ENCODE peak calls at places on chromosomes 1 and 21, in four cellular contexts. H is K562, P is HepG2, A is GM12878. I is an unnamed sample.

GRCh38 chr1:54248966-54249365 is 49.0 kb downstream of the MRPL37 start:
- DNase-seq in A (no peak), H (no peak), P (no peak), I (no peak)

GRCh38 chr1:201214886-201215285 is 24.3 kb downstream of the IGFN1 start:
- DNase-seq in A (no peak), H (no peak), P (no peak), I (no peak)

GRCh38 chr1:99969260-99969728 is 502 bp upstream of the SLC35A3 start:
- DNase-seq in H (peak; percentile 27), A (no peak), P (no peak), I (no peak)

GRCh38 chr1:207981976-207982375 is 71.1 kb upstream of the CD34 start:
- DNase-seq in H (peak; percentile 73), P (peak; percentile 13), A (no peak), I (peak; percentile 40)

GRCh38 chr1:101219919-101220695 is 16.7 kb upstream of the S1PR1 start:
- DNase-seq in H (no peak), A (no peak), P (no peak), I (no peak)

GRCh38 chr1:88741413-88741812 is 57.3 kb downstream of the PKN2 start:
- DNase-seq in P (no peak), H (no peak), A (no peak), I (no peak)

GRCh38 chr1:85427358-85427757 is 37.6 kb downstream of the DDAH1 start:
- DNase-seq in A (no peak), H (no peak), P (no peak), I (peak; percentile 27)

GRCh38 chr1:168696125-168696524 is 32.9 kb downstream of the DPT start:
- DNase-seq in H (no peak), A (no peak), P (no peak), I (no peak)

GRCh38 chr1:235275836-235276235 is 52.1 kb downstream of the ARID4B start:
- DNase-seq in H (no peak), A (no peak), P (no peak), I (no peak)

GRCh38 chr1:235108876-235109275 is 19.8 kb downstream of the TOMM20 start:
- DNase-seq in P (no peak), A (no peak), H (no peak), I (no peak)

GRCh38 chr1:174433451-174433850 is 14.3 kb upstream of the GPR52 start:
- DNase-seq in H (no peak), P (no peak), A (no peak), I (no peak)

GRCh38 chr1:203525685-203526084 is 31.7 kb downstream of the OPTC start:
- DNase-seq in P (no peak), H (no peak), A (no peak), I (no peak)

GRCh38 chr1:164641353-164641730 is 82.4 kb downstream of the PBX1 start:
- DNase-seq in H (no peak), P (no peak), A (no peak), I (no peak)

GRCh38 chr1:51365774-51366173 is 35.4 kb upstream of the TTC39A start:
- DNase-seq in A (no peak), P (no peak), H (no peak), I (no peak)

GRCh38 chr1:51348147-51348527 is 17.8 kb upstream of the TTC39A start:
- DNase-seq in H (no peak), A (no peak), P (no peak), I (no peak)

GRCh38 chr1:206717237-206717989 is 32.7 kb downstream of the MAPKAPK2 start:
- DNase-seq in H (peak; percentile 72), P (no peak), A (peak; percentile 88), I (no peak)

GRCh38 chr1:145962157-145963102 is 1.9 kb downstream of the ANKRD34A start:
- DNase-seq in A (no peak), H (peak; percentile 78), P (no peak), I (no peak)

GRCh38 chr1:15014521-15014920 is 139.0 kb upstream of the TMEM51 start:
- DNase-seq in H (no peak), P (no peak), A (no peak), I (no peak)

GRCh38 chr1:117573386-117574040 is 32.3 kb upstream of the TENT5C start:
- DNase-seq in P (no peak), H (no peak), A (no peak), I (no peak)

GRCh38 chr1:85048296-85049064 is at the start of gene MCOLN3:
- DNase-seq in H (peak; percentile 16), P (no peak), A (no peak), I (peak; percentile 17)

GRCh38 chr21:35227774-35228173 is 178.7 kb upstream of the RUNX1 start:
- DNase-seq in A (no peak), H (no peak), P (no peak), I (no peak)

GRCh38 chr1:91440845-91441244 is 36.2 kb upstream of the HFM1 start:
- DNase-seq in P (peak; percentile 3), H (no peak), A (no peak), I (no peak)

GRCh38 chr1:180173952-180174351 is 19.3 kb downstream of the QSOX1 start:
- DNase-seq in A (no peak), P (no peak), H (no peak), I (no peak)

GRCh38 chr1:97980530-97980929 is 59.7 kb upstream of the DPYD start:
- DNase-seq in H (no peak), A (no peak), P (no peak), I (no peak)

GRCh38 chr1:26700711-26701110 is 4.9 kb downstream of the ARID1A start:
- DNase-seq in A (no peak), P (no peak), H (no peak), I (no peak)

GRCh38 chr1:119115301-119115700 is 25.2 kb downstream of the WARS2 start:
- DNase-seq in A (no peak), P (no peak), H (no peak), I (no peak)
- TF ChIP-seq POLR2AphosphoS2 in A (no peak), P (no peak), H (no peak), I (no peak)

DNA sequence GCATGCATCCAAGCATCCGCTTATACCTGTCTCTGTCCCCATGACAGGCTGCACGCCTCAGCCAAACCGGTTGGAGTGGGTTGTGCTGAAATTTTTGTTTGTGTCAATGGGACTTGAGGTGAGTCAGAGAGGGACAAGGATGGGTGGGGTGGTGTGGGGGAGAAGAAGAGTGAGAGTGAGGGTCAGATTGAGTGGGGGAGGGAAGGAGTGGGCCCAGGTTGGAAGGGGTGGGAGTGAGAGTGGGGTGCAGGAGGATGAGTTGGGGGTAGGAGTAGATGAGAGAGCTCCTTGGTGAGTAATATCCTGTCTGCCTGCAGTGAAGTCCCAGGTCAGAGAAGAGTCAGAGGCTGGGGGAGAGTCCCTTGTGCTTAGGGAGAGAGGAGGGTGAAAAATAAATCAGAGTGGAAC is 3.3 kb upstream of the NECTIN4 start:
- DNase-seq in P (no peak), A (no peak), H (no peak), I (no peak)
- TF ChIP-seq POLR2AphosphoS2 in P (no peak), A (no peak), H (no peak), I (no peak)

GRCh38 chr1:20574686-20575543 is 14.0 kb upstream of the CDA start:
- DNase-seq in H (peak; percentile 91), P (peak; percentile 75), A (no peak), I (peak; percentile 82)

GRCh38 chr1:20575544-20576056 is 13.3 kb upstream of the CDA start:
- DNase-seq in H (no peak), A (no peak), P (no peak), I (no peak)

GRCh38 chr1:20578721-20579380 is 10.0 kb upstream of the CDA start:
- DNase-seq in P (no peak), A (no peak), H (no peak), I (no peak)

GRCh38 chr1:20573987-20574386 is 14.9 kb upstream of the CDA start:
- DNase-seq in P (no peak), H (no peak), A (no peak), I (no peak)

DNA sequence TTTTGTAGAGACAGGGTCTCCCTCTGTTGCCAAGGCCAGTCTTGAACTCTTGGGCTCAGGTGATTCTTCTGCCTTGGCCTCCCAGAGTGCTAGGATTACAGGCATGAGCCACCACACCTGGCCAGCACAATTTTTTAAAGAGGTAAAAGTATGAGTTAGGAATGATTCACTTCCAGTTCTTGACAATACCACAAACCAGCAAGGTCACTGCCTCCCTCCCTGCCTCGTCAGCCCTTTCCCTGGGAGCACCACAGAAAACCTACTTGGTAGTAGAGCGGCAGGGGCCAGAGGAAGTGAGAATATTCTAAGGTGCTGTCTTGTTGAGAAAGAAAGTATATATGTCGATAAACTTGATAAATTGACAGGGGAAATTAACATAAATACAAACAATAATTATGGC is 10.8 kb upstream of the CDA start:
- DNase-seq in A (no peak), P (no peak), H (no peak), I (no peak)
- TF ChIP-seq POLR2AphosphoS2 in A (no peak), P (no peak), H (no peak), I (no peak)

DNA sequence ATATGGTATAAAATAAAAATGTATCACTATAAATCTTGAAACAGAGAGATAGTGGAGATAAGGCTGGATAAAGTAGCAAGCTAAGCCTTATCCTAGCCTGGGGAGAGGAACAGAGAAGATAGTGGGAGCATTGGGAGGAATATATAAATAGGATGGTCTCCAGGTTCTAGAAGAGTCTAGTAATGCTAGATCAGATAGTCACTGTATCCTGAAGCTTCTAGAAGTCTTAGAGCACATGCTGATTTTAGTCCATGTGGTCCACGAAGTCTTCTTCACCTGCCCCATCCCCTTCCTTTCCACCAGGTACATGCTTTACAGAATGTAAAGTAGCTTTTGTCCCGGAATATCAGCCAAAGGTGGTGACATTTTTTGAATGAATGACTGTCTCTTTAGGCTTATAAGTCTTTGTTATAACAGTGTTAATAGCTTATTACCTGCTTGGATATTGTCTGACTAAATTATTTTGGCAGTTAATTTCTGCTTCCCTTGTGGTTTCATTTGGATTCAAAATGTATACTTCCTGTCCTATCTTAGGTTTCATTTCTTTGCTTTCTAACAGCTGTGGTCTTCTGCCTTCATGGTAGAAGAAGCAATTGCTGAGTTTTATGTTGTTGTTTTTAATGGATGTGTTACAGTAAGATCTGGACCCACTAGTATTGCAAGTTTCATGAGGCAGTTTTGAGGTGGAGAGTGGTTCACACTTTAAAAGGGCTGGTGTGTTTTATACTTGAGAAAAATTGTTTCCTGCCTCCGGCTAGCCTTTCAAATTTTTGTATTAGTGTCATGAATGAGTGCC is 5.9 kb downstream of the SMG7 start:
- DNase-seq in P (no peak), A (no peak), H (no peak), I (no peak)
- TF ChIP-seq POLR2AphosphoS2 in P (no peak), A (no peak), H (no peak), I (no peak)